ENCODE peak calls at places on chromosomes 11 and 22, in five cellular contexts. U is K562, I is HepG2, Q is SK-N-SH, C is GM12878. Y is an unnamed sample.

GRCh38 chr11:13772223-13773046 is 104.0 kb downstream of the FAR1 start:
- DNase-seq in I (peak; percentile 58), C (peak; percentile 11), U (peak; percentile 24), Q (peak; percentile 39), Y (peak; percentile 62)

GRCh38 chr11:15815246-15816209 is 540.8 kb downstream of the SOX6 start:
- DNase-seq in I (no peak), U (no peak), C (no peak), Q (no peak), Y (no peak)

GRCh38 chr22:19522190-19522880 is 1.9 kb downstream of the CLDN5 start:
- DNase-seq in U (peak; percentile 53), Q (peak; percentile 50), C (no peak), I (no peak), Y (no peak)

GRCh38 chr22:17910561-17911311 is 113.6 kb downstream of the MICAL3 start:
- DNase-seq in U (no peak), C (no peak), I (no peak), Q (peak; percentile 68), Y (peak; percentile 91)

GRCh38 chr22:38202437-38203089 is 769 bp downstream of the MAFF start:
- DNase-seq in U (no peak), I (peak; percentile 50), Q (peak; percentile 76), C (no peak), Y (peak; percentile 92)

GRCh38 chr11:65112551-65113360 is 1.1 kb downstream of the TM7SF2 start:
- DNase-seq in U (peak; percentile 68), C (no peak), I (peak; percentile 41), Q (peak; percentile 85), Y (peak; percentile 27)

GRCh38 chr22:27631641-27632040 is 169.9 kb downstream of the MN1 start:
- DNase-seq in Q (no peak), I (no peak), C (no peak), U (no peak), Y (no peak)

GRCh38 chr11:36114095-36114494 is 170.2 kb downstream of the LDLRAD3 start:
- DNase-seq in Q (no peak), U (no peak), I (no peak), C (no peak), Y (no peak)

GRCh38 chr11:47724041-47724729 is 9.0 kb upstream of the AGBL2 start:
- DNase-seq in C (no peak), U (no peak), I (peak; percentile 98), Q (no peak), Y (peak; percentile 89)

GRCh38 chr11:105838668-105839403 is 183.2 kb downstream of the MSANTD4 start:
- DNase-seq in Q (no peak), U (no peak), C (no peak), I (no peak), Y (peak; percentile 80)

GRCh38 chr11:12478743-12479142 is 101.4 kb downstream of the PARVA start:
- DNase-seq in Q (no peak), I (peak; percentile 19), U (no peak), C (no peak), Y (peak; percentile 51)

GRCh38 chr22:45983797-45984196 is 6.8 kb upstream of the WNT7B start:
- DNase-seq in Q (no peak), I (no peak), U (no peak), C (no peak), Y (no peak)

GRCh38 chr22:17232406-17232805 is 13.2 kb upstream of the ADA2 start:
- DNase-seq in Q (no peak), I (no peak), C (no peak), U (no peak), Y (no peak)

GRCh38 chr11:73565804-73566203 is 32.1 kb downstream of the FAM168A start:
- DNase-seq in I (no peak), U (no peak), Q (no peak), C (no peak), Y (no peak)

GRCh38 chr11:98549571-98549970 is 471.2 kb upstream of the CNTN5 start:
- DNase-seq in U (no peak), Q (no peak), I (no peak), C (no peak), Y (no peak)

GRCh38 chr11:46346886-46347636 is at the start of gene DGKZ:
- DNase-seq in U (peak; percentile 98), C (no peak), I (peak; percentile 66), Q (peak; percentile 100), Y (peak; percentile 74)

GRCh38 chr11:10314199-10315072 is 9.6 kb downstream of the ADM start:
- DNase-seq in C (peak; percentile 66), Q (no peak), U (no peak), I (peak; percentile 63), Y (peak; percentile 71)

GRCh38 chr11:64027619-64028397 is 7.9 kb upstream of the FLRT1 start:
- DNase-seq in I (no peak), U (peak; percentile 37), Q (no peak), C (no peak), Y (no peak)

GRCh38 chr22:20116376-20116950 is 559 bp downstream of the RANBP1 start:
- DNase-seq in I (no peak), Q (no peak), U (peak; percentile 99), C (no peak), Y (no peak)

GRCh38 chr11:110329441-110329840 is 33.0 kb upstream of the RDX start:
- DNase-seq in U (no peak), C (no peak), I (no peak), Q (no peak), Y (no peak)

GRCh38 chr11:119337581-119338317 is 2.9 kb downstream of the C1QTNF5 start:
- DNase-seq in U (peak; percentile 62), I (no peak), C (no peak), Q (peak; percentile 74), Y (peak; percentile 90)

DNA sequence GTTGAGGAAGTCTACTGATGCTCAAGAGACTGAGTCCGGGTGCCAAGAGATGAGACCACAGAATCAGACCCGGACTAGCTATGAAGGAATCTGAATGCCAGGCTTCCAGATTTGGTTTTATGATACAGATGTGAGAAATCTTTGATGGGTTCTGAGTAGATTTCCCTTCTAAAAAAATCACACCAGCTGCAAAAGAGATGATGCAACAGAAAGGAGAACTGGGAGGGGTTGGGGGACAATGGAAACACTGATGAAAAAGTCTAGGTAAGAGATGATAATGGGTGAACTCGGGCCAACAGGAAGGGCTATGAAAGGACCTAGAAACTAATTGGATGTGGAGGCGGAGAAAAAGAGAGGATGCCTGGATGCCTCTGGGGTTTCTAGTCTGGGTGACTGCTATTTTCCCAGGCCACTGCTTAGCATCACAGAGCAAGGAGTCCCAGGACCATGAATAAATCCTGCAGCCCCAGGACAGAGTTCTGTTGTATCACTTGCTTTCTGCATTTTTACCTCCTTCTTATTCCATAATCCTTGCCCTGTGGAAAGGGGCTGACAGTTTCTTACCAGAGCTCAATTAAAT is 115.4 kb upstream of the SEZ6L start:
- DNase-seq in U (no peak), I (no peak), Q (peak; percentile 47), C (no peak), Y (no peak)
- H3K4me2 ChIP-seq in U (no peak overlapping the region), I (no peak overlapping the region), Q (no peak overlapping the region), C (no peak overlapping the region), Y (no peak overlapping the region)

DNA sequence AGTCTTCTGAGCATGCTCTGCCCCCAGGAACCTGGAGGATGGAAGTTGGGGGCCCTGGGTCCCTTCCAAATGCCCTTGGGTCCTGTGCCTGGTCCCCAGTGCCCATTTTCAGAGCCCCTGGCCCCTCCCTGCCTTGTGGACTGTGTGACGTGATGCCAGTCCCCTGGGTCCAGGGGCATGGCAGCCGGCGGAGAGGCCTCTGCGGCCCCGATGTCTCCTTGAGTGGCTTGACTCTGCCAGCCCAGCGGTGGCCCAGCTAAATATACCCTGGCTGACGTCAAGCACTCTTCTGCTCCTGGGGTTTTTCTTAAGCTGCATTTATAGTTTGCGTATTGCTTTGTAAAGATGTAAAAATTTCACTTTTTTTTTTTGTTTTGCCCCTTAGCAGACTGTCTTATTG is 35.2 kb upstream of the PARVG start:
- DNase-seq in U (no peak), C (no peak), Q (no peak), I (no peak), Y (no peak)
- H3K27ac ChIP-seq in U (no peak overlapping the region), C (no peak overlapping the region), Q (no peak overlapping the region), I (no peak overlapping the region), Y (no peak overlapping the region)

GRCh38 chr11:112318193-112318592 is 57.5 kb upstream of the PLET1 start:
- DNase-seq in I (no peak), U (no peak), Q (no peak), C (no peak), Y (peak; percentile 96)

GRCh38 chr11:112318661-112319060 is 58.0 kb upstream of the PLET1 start:
- DNase-seq in I (no peak), C (no peak), U (no peak), Q (no peak), Y (no peak)

GRCh38 chr11:112321521-112322172 is 61.0 kb upstream of the PLET1 start:
- DNase-seq in C (peak; percentile 47), U (no peak), Q (no peak), I (peak; percentile 23), Y (peak; percentile 89)

GRCh38 chr11:112322173-112322813 is 61.6 kb upstream of the PLET1 start:
- DNase-seq in I (no peak), U (no peak), Q (no peak), C (no peak), Y (no peak)

GRCh38 chr11:112320668-112321067 is 60.0 kb upstream of the PLET1 start:
- DNase-seq in C (no peak), Q (no peak), U (no peak), I (peak; percentile 32), Y (peak; percentile 89)
- TF ChIP-seq MXI1 in C (no peak), Q (no peak), U (no peak), I (no peak), Y (no peak)

GRCh38 chr11:107472966-107473365 is 15.3 kb upstream of the CWF19L2 start:
- DNase-seq in C (no peak), U (no peak), Q (no peak), I (no peak), Y (no peak)

GRCh38 chr11:107477820-107478219 is 20.2 kb upstream of the CWF19L2 start:
- DNase-seq in C (no peak), U (no peak), Q (no peak), I (no peak), Y (no peak)

GRCh38 chr11:107482234-107482633 is 24.6 kb upstream of the CWF19L2 start:
- DNase-seq in I (no peak), Q (no peak), U (no peak), C (no peak), Y (no peak)

GRCh38 chr11:107473797-107474196 is 16.2 kb upstream of the CWF19L2 start:
- DNase-seq in U (no peak), C (no peak), I (no peak), Q (no peak), Y (peak; percentile 21)

GRCh38 chr11:107478922-107479321 is 21.3 kb upstream of the CWF19L2 start:
- DNase-seq in C (no peak), U (no peak), I (no peak), Q (no peak), Y (peak; percentile 49)
- H3K4me2 ChIP-seq in C (no peak overlapping the region), U (no peak overlapping the region), I (no peak overlapping the region), Q (no peak overlapping the region), Y (no peak overlapping the region)

DNA sequence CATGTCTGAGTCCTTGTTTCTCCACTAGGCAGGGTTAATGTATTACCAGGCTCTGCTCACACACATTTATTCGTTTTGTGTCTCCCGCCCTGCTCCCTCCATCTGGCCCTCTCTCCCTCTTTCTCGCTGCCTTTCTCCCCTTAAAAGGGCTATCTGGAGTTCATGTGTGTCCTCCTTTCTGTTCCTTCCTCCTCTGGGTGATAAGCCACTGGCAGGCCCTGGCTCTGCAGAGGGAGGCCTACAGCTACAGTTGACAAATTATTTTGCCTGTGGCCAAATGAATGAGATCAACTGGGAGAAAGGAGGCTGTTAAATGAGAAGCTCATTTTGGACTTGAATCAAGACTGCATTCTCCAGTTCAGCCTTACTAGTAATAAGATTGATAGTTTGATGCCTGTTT is 17.5 kb upstream of the OPCML start:
- DNase-seq in U (no peak), C (no peak), I (no peak), Q (no peak), Y (no peak)
- H3K27ac ChIP-seq in U (no peak overlapping the region), C (no peak overlapping the region), I (no peak overlapping the region), Q (no peak overlapping the region), Y (no peak overlapping the region)